ENCODE peak calls at places on chromosome 1, in seven cellular contexts. G, V, O, W, H, R and T are unnamed samples.
A peak's percentile ranks its signal among the peaks of the same experiment; 100 is the strongest.

GRCh38 chr1:38082678-38083317 is 36.2 kb upstream of the POU3F1 start:
- DNase-seq in R (no peak), H (no peak), O (no peak), V (no peak), W (no peak), G (no peak), T (no peak)

GRCh38 chr1:166080965-166081870 is 85.6 kb downstream of the FAM78B start:
- DNase-seq in H (no peak), V (no peak), R (no peak), G (no peak), W (no peak), O (no peak), T (no peak)

GRCh38 chr1:235898126-235898525 is 31.4 kb upstream of the LYST start:
- DNase-seq in V (no peak), G (no peak), W (no peak), H (no peak), R (no peak), O (no peak), T (no peak)

GRCh38 chr1:57887973-57888491 is 464.2 kb upstream of the DAB1 start:
- DNase-seq in G (no peak), O (no peak), H (no peak), W (no peak), V (no peak), R (no peak), T (no peak)

GRCh38 chr1:234556245-234556943 is 53.6 kb downstream of the IRF2BP2 start:
- DNase-seq in G (no peak), H (no peak), O (no peak), V (no peak), R (no peak), W (no peak), T (no peak)

GRCh38 chr1:241998412-241998921 is 431 bp downstream of the MAP1LC3C start:
- DNase-seq in G (no peak), W (peak; percentile 94), V (peak; percentile 89), R (peak; percentile 81), O (peak; percentile 81), H (no peak), T (peak; percentile 41)

GRCh38 chr1:230899845-230900251 is 31.5 kb upstream of the C1orf198 start:
- DNase-seq in W (no peak), R (no peak), G (no peak), H (no peak), O (no peak), V (no peak), T (no peak)

GRCh38 chr1:115332813-115333608 is 5.0 kb downstream of the NGF start:
- DNase-seq in R (no peak), V (peak; percentile 74), G (no peak), O (no peak), H (no peak), W (no peak), T (no peak)

GRCh38 chr1:234925440-234926251 is 203.0 kb downstream of the TOMM20 start:
- DNase-seq in V (no peak), G (peak; percentile 40), W (no peak), O (no peak), H (no peak), R (no peak), T (no peak)

GRCh38 chr1:87169250-87169910 is 159.3 kb upstream of the LMO4 start:
- DNase-seq in G (no peak), O (no peak), W (no peak), H (no peak), V (no peak), R (no peak), T (no peak)
- H3K4me1 ChIP-seq in G (no peaks in the 10 kb centered on the region), O (no peaks in the 10 kb centered on the region), W (peaks cover 23% of the 10 kb centered on the region), H (no peaks in the 10 kb centered on the region), V (no peaks in the 10 kb centered on the region), R (no peaks in the 10 kb centered on the region), T (no peaks in the 10 kb centered on the region)

GRCh38 chr1:9275567-9276034 is 17.1 kb upstream of the SPSB1 start:
- DNase-seq in R (peak; percentile 60), V (no peak), W (no peak), H (no peak), G (peak; percentile 59), O (peak; percentile 59), T (peak; percentile 53)
- TF ChIP-seq POLR2AphosphoS5 in R (no peak), V (no peak), W (no peak), H (no peak), G (no peak), O (no peak), T (no peak)

GRCh38 chr1:16366722-16367257 is at the start of gene SZRD1:
- DNase-seq in R (peak; percentile 94), O (peak; percentile 97), G (peak; percentile 100), V (peak; percentile 98), H (peak; percentile 94), W (peak; percentile 99), T (peak; percentile 99)
- TF ChIP-seq EP300 in R (peak; percentile 48), O (no peak), G (no peak), V (no peak), H (no peak), W (no peak), T (no peak)

DNA sequence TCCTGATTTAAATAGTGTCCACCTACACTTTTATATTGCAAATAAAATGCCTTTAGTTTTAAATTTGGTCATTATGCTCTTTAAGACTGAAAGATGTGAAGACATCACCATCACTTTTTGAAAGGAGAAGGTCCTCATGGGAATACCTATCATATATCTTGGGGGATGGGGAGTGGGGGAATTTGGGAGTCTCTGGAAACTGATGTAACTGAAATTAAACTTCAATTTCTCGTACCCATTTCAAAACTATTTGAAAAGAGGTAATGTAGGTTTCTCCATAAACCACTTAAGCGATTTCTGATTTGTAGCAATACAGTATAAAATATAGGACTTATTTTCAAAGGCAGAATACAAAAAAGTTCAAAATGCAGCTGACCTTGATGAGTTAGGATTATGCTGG is 924 bp downstream of the EXTL2 start:
- DNase-seq in V (no peak), W (no peak), R (no peak), H (peak; percentile 4), G (no peak), O (no peak), T (no peak)
- H3K4me1 ChIP-seq in V (peaks cover 33% of the 10 kb centered on the region), W (peaks cover 53% of the 10 kb centered on the region), R (peaks cover 8% of the 10 kb centered on the region), H (peaks cover 8% of the 10 kb centered on the region), G (peaks cover 8% of the 10 kb centered on the region), O (peaks cover 18% of the 10 kb centered on the region), T (peaks cover 38% of the 10 kb centered on the region)

GRCh38 chr1:8858112-8858668 is 20.3 kb downstream of the ENO1 start:
- DNase-seq in W (no peak), O (no peak), H (no peak), V (no peak), G (no peak), R (no peak), T (peak; percentile 41)
- TF ChIP-seq POLR2AphosphoS5 in W (peak; percentile 10), O (peak; percentile 38), H (peak; percentile 48), V (no peak), G (peak; percentile 17), R (peak; percentile 70), T (no peak)

GRCh38 chr1:184621262-184621661 is 133.4 kb downstream of the EDEM3 start:
- DNase-seq in G (no peak), W (no peak), R (no peak), V (no peak), O (no peak), H (no peak), T (no peak)
- TF ChIP-seq EP300 in G (no peak), W (no peak), R (no peak), V (no peak), O (no peak), H (no peak), T (peak; percentile 32)

GRCh38 chr1:32334274-32334861 is 1.7 kb downstream of the MARCKSL1 start:
- DNase-seq in V (no peak), H (no peak), G (no peak), W (no peak), O (peak; percentile 15), R (no peak), T (no peak)

GRCh38 chr1:32334864-32335618 is 992 bp downstream of the MARCKSL1 start:
- DNase-seq in O (peak; percentile 65), H (peak; percentile 89), G (no peak), V (no peak), R (peak; percentile 86), W (no peak), T (peak; percentile 64)

GRCh38 chr1:32335951-32336867 is at the start of gene MARCKSL1:
- DNase-seq in W (no peak), O (peak; percentile 88), H (peak; percentile 96), G (no peak), R (peak; percentile 95), V (peak; percentile 81), T (peak; percentile 90)

GRCh38 chr1:32336963-32337675 is 1.1 kb upstream of the MARCKSL1 start:
- DNase-seq in R (peak; percentile 49), O (peak; percentile 57), G (peak; percentile 76), V (no peak), H (no peak), W (no peak), T (peak; percentile 50)

GRCh38 chr1:32335619-32335950 is 448 bp downstream of the MARCKSL1 start:
- DNase-seq in G (no peak), V (no peak), W (no peak), O (no peak), R (no peak), H (peak; percentile 76), T (no peak)
- H3K4me1 ChIP-seq in G (peaks cover 57% of the 10 kb centered on the region), V (peaks cover 76% of the 10 kb centered on the region), W (peaks cover 39% of the 10 kb centered on the region), O (peaks cover 30% of the 10 kb centered on the region), R (peaks cover 50% of the 10 kb centered on the region), H (peaks cover 8% of the 10 kb centered on the region), T (peaks cover 61% of the 10 kb centered on the region)

DNA sequence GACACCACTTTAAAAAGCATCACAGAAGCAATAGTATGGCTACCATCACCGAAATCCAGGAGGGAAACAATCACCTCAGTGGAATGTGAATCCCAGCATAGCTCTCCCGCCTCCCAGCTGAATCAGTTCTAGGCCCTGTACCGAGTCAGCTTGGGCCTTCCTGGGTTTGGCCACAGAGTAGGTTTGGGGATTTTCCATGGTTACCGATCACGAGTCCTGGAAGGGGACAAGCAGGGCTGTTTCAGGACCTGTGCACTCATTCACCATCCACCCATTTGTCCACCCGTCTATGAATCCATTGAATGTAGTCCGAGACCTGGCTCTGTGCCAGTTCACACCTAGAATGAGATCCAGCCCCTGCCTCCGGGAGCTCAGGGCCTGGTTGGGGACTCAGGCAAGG is 94.2 kb downstream of the ARHGEF10L start:
- DNase-seq in R (peak; percentile 23), O (no peak), G (no peak), V (no peak), W (no peak), H (no peak), T (no peak)
- TF ChIP-seq POLR2AphosphoS5 in R (no peak), O (no peak), G (no peak), V (no peak), W (no peak), H (no peak), T (no peak)